ENCODE peak calls at places on chromosomes 5 and 9, in six cellular contexts. A is aorta, P is psoas muscle, K is ovary, X is stomach, G is PC-3. T is an unnamed sample.
A peak's percentile ranks its signal among the peaks of the same experiment; 100 is the strongest.

GRCh38 chr9:85577353-85577952 is 164.3 kb downstream of the AGTPBP1 start:
- DNase-seq in K (no peak), G (no peak), X (no peak), P (no peak), A (no peak), T (no peak)

GRCh38 chr9:133443248-133443647 is 16.5 kb upstream of the CACFD1 start:
- DNase-seq in G (no peak), A (no peak), P (no peak), K (no peak), X (no peak), T (no peak)

GRCh38 chr5:560792-561166 is 36.5 kb upstream of the SLC9A3 start:
- DNase-seq in G (no peak), X (no peak), K (no peak), A (no peak), P (no peak), T (no peak)

GRCh38 chr5:72248352-72249032 is 71.5 kb downstream of the MRPS27 start:
- DNase-seq in A (peak; percentile 64), P (peak; percentile 19), K (peak; percentile 68), X (no peak), G (peak; percentile 84), T (peak; percentile 35)

GRCh38 chr5:96781031-96781733 is 26.6 kb downstream of the ERAP1 start:
- DNase-seq in K (no peak), A (no peak), G (peak; percentile 88), X (no peak), P (no peak), T (no peak)

GRCh38 chr9:90169490-90169889 is 473.1 kb downstream of the DIRAS2 start:
- DNase-seq in A (no peak), K (no peak), P (no peak), G (no peak), X (no peak), T (no peak)

GRCh38 chr9:109250311-109250741 is 70.5 kb downstream of the EPB41L4B start:
- DNase-seq in P (no peak), X (no peak), G (peak; percentile 28), K (no peak), A (no peak), T (no peak)

GRCh38 chr9:114416290-114416689 is 28.5 kb upstream of the AKNA start:
- DNase-seq in P (no peak), X (no peak), K (no peak), G (no peak), A (peak; percentile 12), T (no peak)

GRCh38 chr5:72842816-72843215 is 26.4 kb downstream of the TNPO1 start:
- DNase-seq in A (no peak), G (peak; percentile 64), X (no peak), P (no peak), K (no peak), T (no peak)

GRCh38 chr9:131618071-131618479 is 72.8 kb downstream of the PRRT1B start:
- DNase-seq in A (peak; percentile 59), X (peak; percentile 43), K (no peak), G (no peak), P (peak; percentile 47), T (no peak)

GRCh38 chr5:86917117-86917579 is 299.4 kb downstream of the COX7C start:
- DNase-seq in X (no peak), G (peak; percentile 70), K (no peak), P (no peak), A (no peak), T (no peak)

GRCh38 chr9:100602302-100602930 is 24.5 kb downstream of the CAVIN4 start:
- DNase-seq in K (no peak), A (no peak), P (no peak), X (no peak), G (peak; percentile 65), T (no peak)

GRCh38 chr5:110055301-110055700 is 365.6 kb downstream of the MAN2A1 start:
- DNase-seq in X (no peak), A (no peak), K (no peak), P (no peak), G (no peak), T (no peak)

GRCh38 chr5:112637343-112637742 is 100.3 kb upstream of the APC start:
- DNase-seq in A (no peak), K (no peak), X (no peak), G (no peak), P (no peak), T (no peak)

GRCh38 chr9:83570359-83570758 is 32.2 kb upstream of the FRMD3 start:
- DNase-seq in X (no peak), A (no peak), G (peak; percentile 4), K (no peak), P (no peak), T (no peak)

GRCh38 chr9:79609468-79610018 is 37.8 kb downstream of the TLE4 start:
- DNase-seq in P (no peak), A (no peak), G (no peak), K (no peak), X (no peak), T (no peak)

GRCh38 chr5:168409601-168410458 is 76.4 kb upstream of the RARS1 start:
- DNase-seq in K (no peak), A (no peak), G (peak; percentile 62), P (no peak), X (no peak), T (no peak)

GRCh38 chr5:37568018-37568753 is 189.1 kb downstream of the WDR70 start:
- DNase-seq in A (no peak), K (no peak), X (no peak), G (no peak), P (no peak), T (no peak)

GRCh38 chr5:67971223-67971830 is 244.2 kb upstream of the PIK3R1 start:
- DNase-seq in K (peak; percentile 63), P (peak; percentile 23), G (no peak), X (no peak), A (no peak), T (no peak)

GRCh38 chr5:50710838-50711237 is 44.4 kb downstream of the PARP8 start:
- DNase-seq in K (no peak), A (no peak), G (no peak), P (no peak), X (no peak), T (no peak)

GRCh38 chr5:68452286-68452685 is 236.7 kb downstream of the PIK3R1 start:
- DNase-seq in K (no peak), P (no peak), A (no peak), X (no peak), G (no peak), T (no peak)

GRCh38 chr9:111648066-111648465 is 13.3 kb upstream of the GNG10 start:
- DNase-seq in P (no peak), A (peak; percentile 50), K (no peak), X (no peak), G (no peak), T (no peak)

GRCh38 chr5:62068554-62068953 is 237.5 kb upstream of the KIF2A start:
- DNase-seq in G (no peak), X (no peak), A (no peak), P (no peak), K (no peak), T (no peak)

GRCh38 chr9:94528886-94529285 is 26.0 kb upstream of the PCAT7 start:
- DNase-seq in A (no peak), X (no peak), K (no peak), P (no peak), G (no peak), T (no peak)

GRCh38 chr9:21656776-21657637 is 145.4 kb upstream of the MTAP start:
- DNase-seq in K (no peak), P (no peak), G (peak; percentile 94), A (no peak), X (no peak), T (no peak)

GRCh38 chr9:93010056-93010455 is 48.4 kb upstream of the SUSD3 start:
- DNase-seq in X (no peak), G (no peak), A (no peak), K (no peak), P (no peak), T (no peak)

GRCh38 chr5:67695369-67695768 is 498.8 kb upstream of the CD180 start:
- DNase-seq in X (no peak), G (no peak), P (no peak), A (no peak), K (no peak), T (no peak)

GRCh38 chr9:27086818-27087680 is 22.0 kb upstream of the TEK start:
- DNase-seq in X (no peak), G (peak; percentile 7), P (no peak), K (no peak), A (no peak), T (no peak)

GRCh38 chr9:136228107-136228875 is 17.3 kb downstream of the QSOX2 start:
- DNase-seq in P (no peak), K (no peak), G (peak; percentile 92), X (no peak), A (no peak), T (peak; percentile 56)

GRCh38 chr5:174425271-174425963 is 299.0 kb upstream of the MSX2 start:
- DNase-seq in X (no peak), A (no peak), G (no peak), K (no peak), P (no peak), T (no peak)

GRCh38 chr5:159094745-159095144 is 5.0 kb downstream of the EBF1 start:
- DNase-seq in A (peak; percentile 88), P (peak; percentile 81), X (peak; percentile 50), G (peak; percentile 65), K (peak; percentile 79), T (no peak)
- H3K27ac ChIP-seq in A (peak overlapping the region; percentile 87), P (peak overlapping the region; percentile 74), X (peak overlapping the region; percentile 85), G (no peak overlapping the region), K (no peak overlapping the region), T (no peak overlapping the region)

GRCh38 chr9:4228606-4229005 is 71.3 kb downstream of the GLIS3 start:
- DNase-seq in G (peak; percentile 51), P (no peak), K (no peak), A (no peak), X (no peak), T (no peak)
- H3K27ac ChIP-seq in G (peak overlapping the region; percentile 11), P (no peak overlapping the region), K (no peak overlapping the region), A (no peak overlapping the region), X (no peak overlapping the region), T (no peak overlapping the region)

DNA sequence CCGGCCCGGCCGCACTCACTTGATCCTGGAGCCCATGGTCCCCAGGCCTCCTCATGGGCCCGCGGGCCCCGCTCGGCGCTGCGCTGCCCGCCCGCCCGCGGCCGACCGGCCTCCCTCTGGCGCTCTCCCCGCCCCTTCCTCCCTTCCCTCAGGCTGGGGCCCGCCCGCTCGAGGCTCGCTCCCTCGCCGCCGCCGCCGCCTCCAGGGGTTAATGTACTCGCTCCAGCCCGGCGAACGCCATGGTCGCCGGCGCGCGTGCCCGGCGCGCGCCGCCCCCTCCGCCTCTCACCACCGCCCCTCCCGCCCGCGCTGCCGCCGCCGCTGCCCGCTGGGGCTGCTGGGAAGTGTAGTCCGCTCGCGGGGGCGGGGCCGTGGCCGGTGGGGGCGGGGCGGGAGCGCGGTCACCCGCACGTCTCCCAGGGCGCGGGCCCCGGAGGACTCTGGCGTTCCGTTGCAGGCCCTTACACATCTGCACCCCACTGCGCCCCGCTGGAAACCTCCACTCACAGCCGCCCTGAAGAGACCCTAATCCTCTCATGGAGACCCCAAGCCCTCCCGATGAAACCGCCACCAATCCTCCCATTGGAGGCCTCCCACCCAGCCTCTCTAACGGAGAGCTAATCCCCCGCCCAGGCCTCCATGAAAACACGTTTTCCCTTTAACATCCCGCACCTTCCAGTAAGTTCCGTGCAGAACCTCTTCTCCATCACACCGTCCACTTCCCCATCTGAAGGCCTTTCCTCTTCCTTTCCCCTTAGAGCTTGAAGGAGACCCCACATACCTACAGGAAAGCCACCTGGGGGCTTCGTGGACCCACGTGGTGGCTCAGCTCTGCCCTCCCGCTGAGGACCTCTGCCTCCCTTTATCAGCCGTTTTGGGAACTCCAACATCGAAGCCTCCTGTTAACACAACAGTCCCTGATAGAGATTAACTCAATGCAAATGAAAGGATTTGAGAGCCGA is at the start of gene DENND1A:
- DNase-seq in X (peak; percentile 94), A (peak; percentile 95), K (peak; percentile 88), P (peak; percentile 94), G (peak; percentile 78), T (peak; percentile 90)
- H3K27ac ChIP-seq in X (peak within 1 kb of the TSS; percentile 82), A (no peak within 1 kb of the TSS), K (no peak within 1 kb of the TSS), P (peak within 1 kb of the TSS; percentile 67), G (peak within 1 kb of the TSS; percentile 43), T (peak within 1 kb of the TSS; percentile 56)

GRCh38 chr5:119339344-119339743 is 16.5 kb upstream of the TNFAIP8 start:
- DNase-seq in K (no peak), A (no peak), G (no peak), X (no peak), P (no peak), T (no peak)
- H3K27ac ChIP-seq in K (no peak overlapping the region), A (no peak overlapping the region), G (no peak overlapping the region), X (peak overlapping the region; percentile 66), P (no peak overlapping the region), T (no peak overlapping the region)

T was measured in substantia nigra.